ENCODE peak calls at places on chromosomes 12 and 14, in eight cellular contexts. C, A, P, G, R, J, Z and F are unnamed samples.

GRCh38 chr12:55908726-55909512 is 18.8 kb downstream of the PYM1 start:
- DNase-seq in Z (no peak), A (no peak), J (no peak), P (no peak), R (no peak), G (no peak), C (no peak), F (no peak)

GRCh38 chr12:65171870-65172269 is 2.5 kb downstream of the LEMD3 start:
- DNase-seq in R (no peak), C (no peak), J (no peak), Z (no peak), G (no peak), A (no peak), P (no peak), F (no peak)

GRCh38 chr14:63727736-63728728 is at the start of gene SGPP1:
- DNase-seq in R (peak; percentile 75), P (peak; percentile 82), G (peak; percentile 69), J (peak; percentile 85), A (peak; percentile 84), C (peak; percentile 77), Z (peak; percentile 84), F (peak; percentile 81)

GRCh38 chr12:15209782-15210181 is 11.4 kb downstream of the RERG start:
- DNase-seq in Z (no peak), A (no peak), P (no peak), G (no peak), R (peak; percentile 41), J (no peak), C (no peak), F (no peak)

GRCh38 chr12:2963154-2963759 is 4.1 kb downstream of the TEAD4 start:
- DNase-seq in J (no peak), R (no peak), P (no peak), Z (no peak), A (peak; percentile 47), C (no peak), G (no peak), F (no peak)

GRCh38 chr14:104343294-104343625 is 204.9 kb downstream of the KIF26A start:
- DNase-seq in Z (no peak), C (no peak), R (no peak), P (no peak), G (no peak), J (no peak), A (no peak), F (no peak)

GRCh38 chr14:77002335-77002734 is 26.2 kb downstream of the IRF2BPL start:
- DNase-seq in Z (no peak), P (no peak), G (no peak), C (no peak), J (no peak), R (no peak), A (no peak), F (no peak)

GRCh38 chr14:106372870-106373657 is 846.7 kb downstream of the TMEM121 start:
- DNase-seq in A (no peak), G (peak; percentile 75), P (peak; percentile 68), Z (peak; percentile 23), J (no peak), C (peak; percentile 63), R (peak; percentile 47), F (peak; percentile 59)

GRCh38 chr12:31620311-31620710 is 29.4 kb upstream of the DENND5B start:
- DNase-seq in C (no peak), Z (no peak), P (no peak), J (no peak), R (no peak), G (no peak), A (no peak), F (no peak)

GRCh38 chr14:68956728-68957127 is 22.4 kb downstream of the ACTN1 start:
- DNase-seq in A (no peak), C (no peak), R (no peak), J (no peak), Z (no peak), G (no peak), P (no peak), F (no peak)

GRCh38 chr12:65123435-65124063 is 2.4 kb upstream of the WIF1 start:
- DNase-seq in P (no peak), A (no peak), R (peak; percentile 6), J (peak; percentile 68), Z (no peak), C (no peak), G (no peak), F (no peak)

GRCh38 chr12:113407931-113408585 is 4.4 kb upstream of the SDS start:
- DNase-seq in Z (no peak), J (no peak), R (no peak), C (no peak), A (no peak), G (no peak), P (no peak), F (no peak)